ENCODE peak calls at places on chromosomes 12 and 14, in five cellular contexts. D is Panc1, P is breast epithelium, S is A549, J is H1. O is an unnamed sample.
A peak's percentile ranks its signal among the peaks of the same experiment; 100 is the strongest.

GRCh38 chr14:45362505-45362904 is 109.5 kb upstream of the MIS18BP1 start:
- DNase-seq in J (no peak), S (no peak), D (no peak), P (no peak), O (no peak)

GRCh38 chr12:50174971-50175715 is 8.0 kb upstream of the CERS5 start:
- DNase-seq in S (peak; percentile 81), J (no peak), P (no peak), D (peak; percentile 53), O (no peak)

GRCh38 chr14:35261774-35262173 is 30.4 kb upstream of the PSMA6 start:
- DNase-seq in D (no peak), P (no peak), J (no peak), S (peak; percentile 10), O (no peak)

GRCh38 chr12:40957417-40957816 is 230.7 kb upstream of the PDZRN4 start:
- DNase-seq in P (no peak), S (no peak), D (no peak), J (no peak), O (no peak)

GRCh38 chr12:43749016-43749415 is 9.6 kb downstream of the PUS7L start:
- DNase-seq in S (no peak), D (no peak), J (no peak), P (no peak), O (no peak)

GRCh38 chr14:22895402-22895801 is 12.4 kb downstream of the REM2 start:
- DNase-seq in P (no peak), S (no peak), D (no peak), J (no peak), O (no peak)

GRCh38 chr12:122203301-122203967 is at the start of gene B3GNT4:
- DNase-seq in P (peak; percentile 59), J (peak; percentile 87), D (no peak), S (peak; percentile 71), O (peak; percentile 42)

GRCh38 chr12:43292699-43293098 is 259.3 kb downstream of the ADAMTS20 start:
- DNase-seq in S (no peak), J (no peak), D (no peak), P (no peak), O (no peak)

GRCh38 chr14:72387727-72388126 is 455.5 kb downstream of the RGS6 start:
- DNase-seq in P (no peak), S (no peak), D (no peak), J (no peak), O (no peak)

GRCh38 chr14:75595211-75595610 is 16.8 kb downstream of the FLVCR2 start:
- DNase-seq in D (no peak), P (no peak), J (no peak), S (no peak), O (no peak)

GRCh38 chr14:77862154-77862783 is 62.4 kb downstream of the ADCK1 start:
- DNase-seq in J (peak; percentile 99), S (peak; percentile 66), P (peak; percentile 70), D (peak; percentile 43), O (peak; percentile 89)

GRCh38 chr14:101337053-101337452 is 224.2 kb upstream of the DIO3 start:
- DNase-seq in D (no peak), J (peak; percentile 33), P (no peak), S (no peak), O (no peak)

GRCh38 chr14:54309615-54310014 is 87.2 kb upstream of the CDKN3 start:
- DNase-seq in P (no peak), S (no peak), D (no peak), J (no peak), O (no peak)

GRCh38 chr12:128783129-128783574 is 40.6 kb downstream of the SLC15A4 start:
- DNase-seq in S (no peak), P (no peak), D (no peak), J (no peak), O (no peak)

GRCh38 chr12:111597731-111598636 is 1.1 kb downstream of the ATXN2 start:
- DNase-seq in D (no peak), S (peak; percentile 52), J (peak; percentile 71), P (peak; percentile 57), O (peak; percentile 42)

GRCh38 chr14:69281450-69282169 is 21.7 kb downstream of the GALNT16 start:
- DNase-seq in D (no peak), J (no peak), P (no peak), S (no peak), O (no peak)

GRCh38 chr12:132424118-132424438 is 65.9 kb upstream of the FBRSL1 start:
- DNase-seq in P (no peak), S (no peak), J (no peak), D (no peak), O (no peak)

GRCh38 chr14:75886661-75887348 is 95.0 kb downstream of the TGFB3 start:
- DNase-seq in J (no peak), S (no peak), D (no peak), P (no peak), O (no peak)

GRCh38 chr14:102499401-102500189 is 10.0 kb downstream of the ANKRD9 start:
- DNase-seq in D (no peak), S (no peak), P (no peak), J (no peak), O (no peak)

GRCh38 chr12:82440885-82441284 is 82.6 kb downstream of the METTL25 start:
- DNase-seq in P (no peak), J (no peak), S (no peak), D (no peak), O (no peak)

GRCh38 chr14:90381999-90382451 is 14.8 kb upstream of the CALM1 start:
- DNase-seq in S (no peak), J (peak; percentile 60), D (no peak), P (peak; percentile 68), O (peak; percentile 34)

GRCh38 chr12:131380220-131380957 is 330.5 kb upstream of the SFSWAP start:
- DNase-seq in P (no peak), J (peak; percentile 49), S (no peak), D (no peak), O (no peak)

GRCh38 chr12:2049604-2050540 is 2.9 kb upstream of the CACNA1C start:
- DNase-seq in S (no peak), J (no peak), P (no peak), D (no peak), O (no peak)

GRCh38 chr12:110289021-110289710 is 8.1 kb downstream of the ATP2A2 start:
- DNase-seq in P (no peak), J (no peak), S (no peak), D (no peak), O (no peak)

GRCh38 chr12:65944637-65945036 is 120.4 kb downstream of the HMGA2 start:
- DNase-seq in J (no peak), S (no peak), P (no peak), D (no peak), O (no peak)

GRCh38 chr12:4137441-4137840 is 136.1 kb upstream of the CCND2 start:
- DNase-seq in S (no peak), J (no peak), P (no peak), D (no peak), O (no peak)

GRCh38 chr14:103520657-103521437 is 1.8 kb downstream of the CKB start:
- DNase-seq in D (no peak), S (peak; percentile 81), J (peak; percentile 86), P (peak; percentile 75), O (peak; percentile 83)

GRCh38 chr12:95963104-95963503 is 20.0 kb downstream of the AMDHD1 start:
- DNase-seq in S (peak; percentile 57), P (no peak), J (no peak), D (no peak), O (no peak)

GRCh38 chr12:109539508-109539907 is 33.8 kb downstream of the MMAB start:
- DNase-seq in S (no peak), P (no peak), J (no peak), D (no peak), O (no peak)

GRCh38 chr12:63805704-63806672 is 26.3 kb downstream of the RXYLT1 start:
- DNase-seq in P (no peak), J (no peak), D (no peak), S (peak; percentile 91), O (no peak)

GRCh38 chr14:24605435-24606190 is 3.9 kb downstream of the GZMH start:
- DNase-seq in P (no peak), S (peak; percentile 23), J (peak; percentile 81), D (peak; percentile 20), O (no peak)

GRCh38 chr12:16277585-16277984 is at the start of gene SLC15A5:
- DNase-seq in D (no peak), S (no peak), J (no peak), P (no peak), O (no peak)

GRCh38 chr12:6276936-6277615 is 33.4 kb upstream of the PLEKHG6 start:
- DNase-seq in J (no peak), D (no peak), S (peak; percentile 61), P (no peak), O (no peak)
- TF ChIP-seq CTCF in J (peak; percentile 38), D (no peak), S (no peak), P (no peak), O (peak; percentile 25)

DNA sequence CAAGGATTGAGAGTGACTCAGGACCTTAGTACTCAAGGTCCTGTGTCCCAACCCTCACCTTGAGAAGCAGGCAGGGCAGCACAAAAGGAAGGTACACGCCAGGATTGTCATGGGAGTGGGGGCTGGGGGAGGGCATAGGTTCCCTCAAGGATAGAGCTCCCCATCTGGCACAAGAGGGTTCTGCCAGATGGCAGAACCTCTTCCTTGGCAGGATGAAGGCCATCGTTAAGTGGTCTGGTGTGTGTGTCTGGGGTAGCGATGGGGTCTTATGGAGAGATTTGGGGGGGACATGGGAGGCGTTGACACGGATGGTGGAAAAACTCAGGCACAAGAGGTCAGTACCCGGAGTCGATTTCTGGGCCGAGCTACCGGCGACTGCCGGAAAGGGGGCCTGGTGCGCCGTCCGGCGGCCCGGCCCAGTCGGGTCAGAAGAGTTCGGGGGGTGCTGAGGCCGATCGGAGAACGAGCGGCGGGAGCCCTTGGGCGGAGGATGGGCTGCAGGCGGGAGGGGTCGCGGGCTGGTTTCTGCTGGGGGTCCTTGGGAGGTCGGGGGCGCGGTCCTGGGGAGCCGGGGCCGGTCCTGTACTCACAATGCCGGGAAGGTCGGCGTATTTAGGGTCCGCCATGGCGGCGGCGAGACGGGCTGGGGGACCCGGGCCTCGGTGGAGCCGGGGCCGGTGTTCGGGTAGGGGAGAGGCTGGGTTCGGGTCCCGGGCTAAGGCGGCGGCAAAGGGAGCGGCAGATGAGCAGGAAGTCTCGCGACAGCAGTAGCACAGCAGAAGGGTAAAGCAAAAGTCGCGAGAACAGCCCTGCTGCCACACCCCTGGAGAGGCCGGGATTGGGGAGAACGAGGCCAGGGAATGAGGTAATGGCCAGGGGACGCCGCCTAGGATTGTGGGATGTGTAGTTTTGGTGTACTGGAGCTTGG is at the start of gene DCTN2:
- DNase-seq in S (peak; percentile 97), D (peak; percentile 93), J (peak; percentile 91), P (peak; percentile 94), O (peak; percentile 88)
- TF ChIP-seq CTCF in S (no peak), D (no peak), J (no peak), P (peak; percentile 17), O (peak; percentile 6)

GRCh38 chr12:94195483-94195882 is 47.1 kb downstream of the PLXNC1 start:
- DNase-seq in P (no peak), J (no peak), S (no peak), D (no peak), O (no peak)
- TF ChIP-seq CTCF in P (no peak), J (peak; percentile 23), S (no peak), D (no peak), O (peak; percentile 33)

DNA sequence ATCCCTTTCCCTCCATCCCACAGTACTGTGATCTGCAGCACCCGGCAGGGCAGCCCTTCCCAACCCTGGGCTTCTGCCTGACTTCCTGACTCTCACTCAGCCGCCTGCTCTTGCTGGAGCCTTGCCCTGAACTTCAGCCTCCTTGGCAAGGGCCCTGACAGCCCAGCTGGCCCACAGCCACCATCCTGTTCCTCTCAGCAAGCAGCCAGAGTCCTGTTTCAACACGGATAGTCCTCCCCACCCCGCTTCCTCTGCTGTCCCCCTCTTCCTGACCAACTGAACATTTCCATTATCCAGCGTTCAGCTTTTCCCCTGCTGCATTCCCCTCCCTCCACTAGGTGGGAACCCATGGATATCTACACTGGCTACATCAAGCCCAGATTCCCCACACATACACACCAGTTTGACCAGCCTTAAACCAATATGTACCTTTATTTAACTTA is 74.0 kb upstream of the MDM1 start:
- DNase-seq in P (peak; percentile 92), S (peak; percentile 59), J (peak; percentile 51), D (no peak), O (no peak)
- TF ChIP-seq CTCF in P (peak; percentile 46), S (no peak), J (peak; percentile 15), D (peak; percentile 47), O (peak; percentile 32)